ENCODE peak calls at places on chromosomes 6 and 20, in nine cellular contexts. E, I, Y, U, D, G, O, C and A are unnamed samples.
A peak's percentile ranks its signal among the peaks of the same experiment; 100 is the strongest.

GRCh38 chr6:11785953-11786579 is 7.5 kb upstream of the ADTRP start:
- DNase-seq in Y (no peak), E (no peak), C (peak; percentile 33), G (peak; percentile 96), U (no peak), O (no peak), I (no peak), D (no peak), A (no peak)

GRCh38 chr6:167116109-167116837 is 6.6 kb upstream of the CCR6 start:
- DNase-seq in C (peak; percentile 66), E (no peak), G (no peak), O (peak; percentile 38), I (peak; percentile 56), D (no peak), Y (peak; percentile 41), U (no peak), A (no peak)

GRCh38 chr20:50762045-50762422 is 30.7 kb downstream of the PARD6B start:
- DNase-seq in Y (no peak), C (peak; percentile 73), O (peak; percentile 35), D (no peak), I (peak; percentile 56), U (no peak), E (no peak), G (no peak), A (no peak)

GRCh38 chr6:96304997-96305396 is 216.6 kb upstream of the UFL1 start:
- DNase-seq in U (no peak), D (no peak), Y (no peak), E (no peak), C (no peak), G (peak; percentile 44), O (no peak), I (no peak), A (no peak)

GRCh38 chr6:53203483-53203882 is 54.8 kb upstream of the GCM1 start:
- DNase-seq in I (no peak), D (no peak), Y (no peak), G (no peak), O (no peak), C (no peak), E (no peak), U (no peak), A (no peak)

GRCh38 chr6:107658920-107659879 is 164.9 kb downstream of the SCML4 start:
- DNase-seq in C (no peak), E (peak; percentile 45), Y (no peak), G (peak; percentile 62), O (no peak), U (no peak), I (no peak), D (no peak), A (no peak)

GRCh38 chr20:47066484-47067270 is 172.0 kb downstream of the EYA2 start:
- DNase-seq in I (no peak), O (no peak), D (no peak), U (no peak), G (no peak), C (no peak), E (no peak), Y (no peak), A (no peak)

GRCh38 chr6:42402184-42402583 is 49.5 kb downstream of the TRERF1 start:
- DNase-seq in O (peak; percentile 27), I (peak; percentile 32), E (no peak), G (peak; percentile 92), Y (no peak), U (no peak), D (no peak), C (no peak), A (no peak)

GRCh38 chr6:89689732-89690131 is 51.2 kb upstream of the LYRM2 start:
- DNase-seq in U (no peak), I (no peak), O (no peak), G (peak; percentile 13), D (no peak), E (no peak), C (no peak), Y (peak; percentile 93), A (no peak)
- H3K4me3 ChIP-seq in U (no peak overlapping the region), I (no peak overlapping the region), O (no peak overlapping the region), G (no peak overlapping the region), D (no peak overlapping the region), E (no peak overlapping the region), C (no peak overlapping the region), Y (no peak overlapping the region), A (no peak overlapping the region)

DNA sequence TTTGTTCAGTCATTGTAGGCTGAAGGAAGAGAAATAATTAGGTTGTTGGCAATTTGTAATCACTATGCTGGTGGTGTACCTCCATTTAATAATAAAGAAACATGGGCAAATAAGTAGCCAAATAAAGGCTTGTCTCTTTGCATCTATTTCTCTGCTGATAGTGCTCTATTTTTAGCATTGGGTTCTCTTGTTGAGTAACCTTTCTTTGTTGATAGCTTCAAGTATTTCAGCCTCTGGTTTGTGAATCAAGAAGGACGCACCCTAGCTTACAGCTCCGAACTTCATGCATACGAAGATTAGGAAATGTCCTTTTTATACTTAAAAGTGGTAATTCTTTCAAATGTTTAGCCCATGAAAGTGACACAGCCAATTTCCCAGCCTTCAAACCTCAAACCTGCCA is 2.6 kb downstream of the PPP1R14C start:
- DNase-seq in C (no peak), G (no peak), E (no peak), U (no peak), D (no peak), O (no peak), Y (no peak), I (no peak), A (no peak)
- TF ChIP-seq CTCF in C (no peak), G (no peak), E (no peak), U (no peak), D (no peak), O (no peak), Y (no peak), I (no peak), A (no peak)

GRCh38 chr6:131945971-131946370 is 5.2 kb downstream of the CCN2 start:
- DNase-seq in E (no peak), Y (no peak), C (no peak), I (no peak), U (no peak), G (no peak), D (no peak), O (peak; percentile 56), A (no peak)

GRCh38 chr6:131948692-131949614 is 2.2 kb downstream of the CCN2 start:
- DNase-seq in D (no peak), C (no peak), O (peak; percentile 81), I (peak; percentile 80), Y (no peak), G (no peak), U (no peak), E (peak; percentile 84), A (no peak)

GRCh38 chr6:131946992-131947955 is 3.9 kb downstream of the CCN2 start:
- DNase-seq in G (no peak), Y (no peak), U (no peak), D (no peak), I (peak; percentile 74), O (peak; percentile 84), E (peak; percentile 80), C (no peak), A (no peak)

GRCh38 chr6:131948221-131948661 is 2.9 kb downstream of the CCN2 start:
- DNase-seq in U (no peak), E (peak; percentile 62), D (no peak), O (peak; percentile 67), Y (no peak), I (peak; percentile 59), C (no peak), G (no peak), A (no peak)

DNA sequence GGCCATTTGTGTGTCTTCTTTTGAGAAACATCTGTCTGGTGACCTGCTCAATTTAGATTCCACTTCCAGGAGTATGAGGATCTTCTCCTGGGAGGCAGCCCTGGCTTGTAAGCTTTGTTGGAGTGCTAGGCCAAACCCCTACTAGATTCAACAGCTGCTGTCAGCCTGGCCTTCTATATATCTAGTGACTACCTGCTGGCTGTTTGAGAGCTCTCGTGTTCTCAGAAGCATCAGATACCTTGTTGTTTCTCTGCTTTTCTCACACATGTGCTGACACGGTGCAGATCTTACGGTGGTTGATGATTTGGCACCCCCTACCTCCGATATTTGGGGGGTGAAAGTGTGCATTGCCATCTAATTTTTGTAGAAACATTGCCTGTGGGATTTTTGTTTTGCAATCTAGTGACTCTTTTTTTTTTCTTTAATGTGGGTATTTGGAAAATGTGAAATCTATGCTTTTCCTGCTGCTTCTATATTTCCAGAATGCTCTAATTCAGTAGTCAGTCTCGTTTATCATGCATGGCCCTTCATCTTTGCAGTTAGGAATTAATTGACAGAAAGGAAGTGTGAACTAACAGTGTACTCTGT is 4.7 kb downstream of the CCN2 start:
- DNase-seq in I (peak; percentile 65), G (no peak), C (no peak), O (peak; percentile 81), D (no peak), Y (peak; percentile 54), E (peak; percentile 63), U (no peak), A (no peak)
- H3K4me3 ChIP-seq in I (no peak overlapping the region), G (no peak overlapping the region), C (no peak overlapping the region), O (no peak overlapping the region), D (no peak overlapping the region), Y (no peak overlapping the region), E (peak overlapping the region; percentile 7), U (no peak overlapping the region), A (no peak overlapping the region)

GRCh38 chr6:29519291-29520010 is 31.7 kb upstream of the MAS1L start:
- DNase-seq in C (no peak), D (no peak), Y (no peak), I (no peak), E (no peak), G (no peak), U (no peak), O (no peak), A (no peak)

GRCh38 chr6:29516108-29516507 is 28.4 kb upstream of the MAS1L start:
- DNase-seq in Y (no peak), U (no peak), I (no peak), G (peak; percentile 27), C (no peak), D (no peak), O (peak; percentile 1), E (peak; percentile 34), A (no peak)

GRCh38 chr6:29520232-29520631 is 32.5 kb upstream of the MAS1L start:
- DNase-seq in C (no peak), Y (no peak), G (no peak), I (no peak), U (no peak), E (no peak), D (no peak), O (no peak), A (no peak)

GRCh38 chr6:29517728-29518440 is 30.1 kb upstream of the MAS1L start:
- DNase-seq in I (no peak), Y (no peak), E (no peak), U (no peak), D (no peak), O (no peak), G (no peak), C (no peak), A (no peak)

DNA sequence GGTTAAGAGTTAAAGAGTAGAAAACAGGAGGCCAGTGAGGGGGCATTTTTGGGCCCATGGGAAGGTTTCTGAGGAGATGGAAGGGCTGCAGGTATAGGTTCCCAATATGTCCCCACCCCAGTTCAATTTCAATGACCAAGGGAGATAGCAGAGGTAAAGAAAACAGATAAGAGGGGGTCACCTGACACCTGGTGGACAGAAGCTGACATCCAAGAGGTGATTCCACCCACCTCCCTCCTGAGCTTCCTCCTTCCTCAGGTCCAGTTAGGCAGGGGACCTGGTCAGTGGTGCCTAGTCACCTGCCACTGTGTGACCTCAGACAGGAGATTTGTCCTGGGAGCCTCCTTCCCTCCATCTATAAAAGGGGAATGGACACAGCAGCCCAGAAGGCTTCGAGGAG is 29.5 kb upstream of the MAS1L start:
- DNase-seq in O (no peak), D (no peak), C (no peak), Y (peak; percentile 11), I (no peak), U (no peak), G (no peak), E (no peak), A (no peak)
- TF ChIP-seq CTCF in O (no peak), D (no peak), C (no peak), Y (peak; percentile 55), I (no peak), U (no peak), G (no peak), E (no peak), A (no peak)

GRCh38 chr20:11646359-11646758 is 271.3 kb upstream of the BTBD3 start:
- DNase-seq in O (no peak), G (no peak), Y (no peak), I (no peak), U (no peak), C (no peak), D (no peak), E (no peak), A (no peak)
- H3K4me3 ChIP-seq in O (no peak overlapping the region), G (no peak overlapping the region), Y (no peak overlapping the region), I (no peak overlapping the region), U (no peak overlapping the region), C (no peak overlapping the region), D (no peak overlapping the region), E (no peak overlapping the region), A (no peak overlapping the region)